ENCODE peak calls at places on chromosomes 2 and 18, in ten cellular contexts. One of them, this sample, is unnamed.

GRCh38 chr2:120436885-120437603 is 91.1 kb downstream of the INHBB start:
- DNase-seq in neuronal stem cell: no peak
- DNase-seq in fibroblast of lung: peak; percentile 29
- DNase-seq in sciatic nerve: no peak
- DNase-seq in nucleus accumbens: no peak
- DNase-seq in PC-9: peak; percentile 56
- DNase-seq in ureter: no peak
- DNase-seq in neural crest cell: no peak
- DNase-seq in NCI-H1417: peak; percentile 76
- DNase-seq in fibroblast of mammary gland: peak; percentile 46
- DNase-seq in this sample: no peak

GRCh38 chr2:231887756-231888155 is 38.4 kb downstream of the NPPC start:
- DNase-seq in neuronal stem cell: no peak
- DNase-seq in fibroblast of lung: no peak
- DNase-seq in sciatic nerve: no peak
- DNase-seq in nucleus accumbens: no peak
- DNase-seq in PC-9: no peak
- DNase-seq in ureter: no peak
- DNase-seq in neural crest cell: no peak
- DNase-seq in NCI-H1417: no peak
- DNase-seq in fibroblast of mammary gland: no peak
- DNase-seq in this sample: no peak

GRCh38 chr2:113692698-113693428 is 63.6 kb downstream of the SLC35F5 start:
- DNase-seq in neuronal stem cell: no peak
- DNase-seq in fibroblast of lung: no peak
- DNase-seq in sciatic nerve: no peak
- DNase-seq in nucleus accumbens: no peak
- DNase-seq in PC-9: no peak
- DNase-seq in ureter: no peak
- DNase-seq in neural crest cell: no peak
- DNase-seq in NCI-H1417: no peak
- DNase-seq in fibroblast of mammary gland: no peak
- DNase-seq in this sample: no peak

GRCh38 chr2:119517433-119517832 is 6.8 kb downstream of the SCTR start:
- DNase-seq in neuronal stem cell: peak; percentile 48
- DNase-seq in fibroblast of lung: peak; percentile 36
- DNase-seq in sciatic nerve: peak; percentile 66
- DNase-seq in nucleus accumbens: no peak
- DNase-seq in PC-9: peak; percentile 32
- DNase-seq in ureter: peak; percentile 60
- DNase-seq in neural crest cell: peak; percentile 60
- DNase-seq in NCI-H1417: peak; percentile 58
- DNase-seq in fibroblast of mammary gland: peak; percentile 47
- DNase-seq in this sample: no peak

GRCh38 chr2:44362207-44363015 is 664 bp downstream of the CAMKMT start:
- DNase-seq in neuronal stem cell: no peak
- DNase-seq in fibroblast of lung: peak; percentile 54
- DNase-seq in sciatic nerve: peak; percentile 64
- DNase-seq in nucleus accumbens: peak; percentile 72
- DNase-seq in PC-9: no peak
- DNase-seq in ureter: peak; percentile 47
- DNase-seq in neural crest cell: peak; percentile 20
- DNase-seq in NCI-H1417: peak; percentile 81
- DNase-seq in fibroblast of mammary gland: peak; percentile 52
- DNase-seq in this sample: no peak

GRCh38 chr2:127324635-127325034 is 30.7 kb upstream of the ERCC3 start:
- DNase-seq in neuronal stem cell: no peak
- DNase-seq in fibroblast of lung: peak; percentile 77
- DNase-seq in sciatic nerve: no peak
- DNase-seq in nucleus accumbens: no peak
- DNase-seq in PC-9: peak; percentile 14
- DNase-seq in ureter: no peak
- DNase-seq in neural crest cell: no peak
- DNase-seq in NCI-H1417: peak; percentile 40
- DNase-seq in fibroblast of mammary gland: peak; percentile 69
- DNase-seq in this sample: peak; percentile 5

GRCh38 chr2:111176388-111176787 is 55.7 kb downstream of the BCL2L11 start:
- DNase-seq in neuronal stem cell: no peak
- DNase-seq in fibroblast of lung: no peak
- DNase-seq in sciatic nerve: no peak
- DNase-seq in nucleus accumbens: no peak
- DNase-seq in PC-9: no peak
- DNase-seq in ureter: no peak
- DNase-seq in neural crest cell: no peak
- DNase-seq in NCI-H1417: no peak
- DNase-seq in fibroblast of mammary gland: no peak
- DNase-seq in this sample: no peak

GRCh38 chr2:206164261-206164862 is 4.7 kb downstream of the EEF1B2 start:
- DNase-seq in neuronal stem cell: peak; percentile 61
- DNase-seq in fibroblast of lung: peak; percentile 60
- DNase-seq in sciatic nerve: no peak
- DNase-seq in nucleus accumbens: no peak
- DNase-seq in PC-9: peak; percentile 20
- DNase-seq in ureter: peak; percentile 50
- DNase-seq in neural crest cell: peak; percentile 68
- DNase-seq in NCI-H1417: peak; percentile 70
- DNase-seq in fibroblast of mammary gland: peak; percentile 51
- DNase-seq in this sample: no peak

GRCh38 chr2:64401501-64401880 is 52.5 kb upstream of the LGALSL start:
- DNase-seq in neuronal stem cell: no peak
- DNase-seq in fibroblast of lung: no peak
- DNase-seq in sciatic nerve: no peak
- DNase-seq in nucleus accumbens: no peak
- DNase-seq in PC-9: no peak
- DNase-seq in ureter: no peak
- DNase-seq in neural crest cell: no peak
- DNase-seq in NCI-H1417: peak; percentile 80
- DNase-seq in fibroblast of mammary gland: no peak
- DNase-seq in this sample: no peak

GRCh38 chr2:114089636-114090325 is 199.9 kb downstream of the ACTR3 start:
- DNase-seq in neuronal stem cell: no peak
- DNase-seq in fibroblast of lung: no peak
- DNase-seq in sciatic nerve: no peak
- DNase-seq in nucleus accumbens: no peak
- DNase-seq in PC-9: no peak
- DNase-seq in ureter: no peak
- DNase-seq in neural crest cell: no peak
- DNase-seq in NCI-H1417: no peak
- DNase-seq in fibroblast of mammary gland: no peak
- DNase-seq in this sample: no peak

GRCh38 chr2:138276367-138276766 is 225.2 kb upstream of the SPOPL start:
- DNase-seq in neuronal stem cell: no peak
- DNase-seq in fibroblast of lung: no peak
- DNase-seq in sciatic nerve: no peak
- DNase-seq in nucleus accumbens: no peak
- DNase-seq in PC-9: no peak
- DNase-seq in ureter: no peak
- DNase-seq in neural crest cell: no peak
- DNase-seq in NCI-H1417: peak; percentile 40
- DNase-seq in fibroblast of mammary gland: no peak
- DNase-seq in this sample: no peak

GRCh38 chr18:22465859-22466602 is 48.3 kb upstream of the CTAGE1 start:
- DNase-seq in neuronal stem cell: no peak
- DNase-seq in fibroblast of lung: peak; percentile 95
- DNase-seq in sciatic nerve: no peak
- DNase-seq in nucleus accumbens: no peak
- DNase-seq in PC-9: peak; percentile 50
- DNase-seq in ureter: no peak
- DNase-seq in neural crest cell: no peak
- DNase-seq in NCI-H1417: no peak
- DNase-seq in fibroblast of mammary gland: peak; percentile 96
- DNase-seq in this sample: peak; percentile 96

GRCh38 chr2:227767830-227768229 is 22.1 kb downstream of the SCYGR8 start:
- DNase-seq in neuronal stem cell: no peak
- DNase-seq in fibroblast of lung: no peak
- DNase-seq in sciatic nerve: no peak
- DNase-seq in nucleus accumbens: no peak
- DNase-seq in PC-9: no peak
- DNase-seq in ureter: no peak
- DNase-seq in neural crest cell: no peak
- DNase-seq in NCI-H1417: no peak
- DNase-seq in fibroblast of mammary gland: no peak
- DNase-seq in this sample: no peak

GRCh38 chr2:154814856-154815255 is 116.4 kb downstream of the KCNJ3 start:
- DNase-seq in neuronal stem cell: no peak
- DNase-seq in fibroblast of lung: no peak
- DNase-seq in sciatic nerve: no peak
- DNase-seq in nucleus accumbens: no peak
- DNase-seq in PC-9: no peak
- DNase-seq in ureter: no peak
- DNase-seq in neural crest cell: no peak
- DNase-seq in NCI-H1417: peak; percentile 10
- DNase-seq in fibroblast of mammary gland: no peak
- DNase-seq in this sample: no peak

GRCh38 chr18:72601944-72602343 is 57.8 kb upstream of the CBLN2 start:
- DNase-seq in neuronal stem cell: no peak
- DNase-seq in fibroblast of lung: no peak
- DNase-seq in sciatic nerve: no peak
- DNase-seq in nucleus accumbens: no peak
- DNase-seq in PC-9: no peak
- DNase-seq in ureter: no peak
- DNase-seq in neural crest cell: no peak
- DNase-seq in NCI-H1417: no peak
- DNase-seq in fibroblast of mammary gland: no peak
- DNase-seq in this sample: no peak

GRCh38 chr2:181354626-181355025 is 102.6 kb upstream of the ITGA4 start:
- DNase-seq in neuronal stem cell: no peak
- DNase-seq in fibroblast of lung: peak; percentile 49
- DNase-seq in sciatic nerve: no peak
- DNase-seq in nucleus accumbens: no peak
- DNase-seq in PC-9: no peak
- DNase-seq in ureter: no peak
- DNase-seq in neural crest cell: no peak
- DNase-seq in NCI-H1417: no peak
- DNase-seq in fibroblast of mammary gland: peak; percentile 88
- DNase-seq in this sample: peak; percentile 38

GRCh38 chr2:57479994-57480393 is 566.6 kb upstream of the VRK2 start:
- DNase-seq in neuronal stem cell: no peak
- DNase-seq in fibroblast of lung: no peak
- DNase-seq in sciatic nerve: no peak
- DNase-seq in nucleus accumbens: no peak
- DNase-seq in PC-9: no peak
- DNase-seq in ureter: no peak
- DNase-seq in neural crest cell: no peak
- DNase-seq in NCI-H1417: no peak
- DNase-seq in fibroblast of mammary gland: no peak
- DNase-seq in this sample: peak; percentile 23

GRCh38 chr2:85577386-85578242 is at the start of gene VAMP8:
- DNase-seq in neuronal stem cell: no peak
- DNase-seq in fibroblast of lung: no peak
- DNase-seq in sciatic nerve: no peak
- DNase-seq in nucleus accumbens: no peak
- DNase-seq in PC-9: peak; percentile 79
- DNase-seq in ureter: peak; percentile 87
- DNase-seq in neural crest cell: no peak
- DNase-seq in NCI-H1417: no peak
- DNase-seq in fibroblast of mammary gland: no peak
- DNase-seq in this sample: peak; percentile 16

GRCh38 chr18:741931-742512 is 29.6 kb upstream of the ENOSF1 start:
- DNase-seq in neuronal stem cell: no peak
- DNase-seq in fibroblast of lung: peak; percentile 72
- DNase-seq in sciatic nerve: no peak
- DNase-seq in nucleus accumbens: no peak
- DNase-seq in PC-9: no peak
- DNase-seq in ureter: no peak
- DNase-seq in neural crest cell: no peak
- DNase-seq in NCI-H1417: peak; percentile 67
- DNase-seq in fibroblast of mammary gland: peak; percentile 64
- DNase-seq in this sample: no peak

GRCh38 chr18:58177886-58178470 is 134.0 kb downstream of the NEDD4L start:
- DNase-seq in neuronal stem cell: no peak
- DNase-seq in fibroblast of lung: peak; percentile 39
- DNase-seq in sciatic nerve: no peak
- DNase-seq in nucleus accumbens: no peak
- DNase-seq in PC-9: no peak
- DNase-seq in ureter: peak; percentile 14
- DNase-seq in neural crest cell: no peak
- DNase-seq in NCI-H1417: no peak
- DNase-seq in fibroblast of mammary gland: no peak
- DNase-seq in this sample: no peak

GRCh38 chr18:22424564-22424963 is 6.8 kb upstream of the CTAGE1 start:
- DNase-seq in neuronal stem cell: no peak
- DNase-seq in fibroblast of lung: peak; percentile 14
- DNase-seq in sciatic nerve: no peak
- DNase-seq in nucleus accumbens: no peak
- DNase-seq in PC-9: no peak
- DNase-seq in ureter: no peak
- DNase-seq in neural crest cell: no peak
- DNase-seq in NCI-H1417: no peak
- DNase-seq in fibroblast of mammary gland: no peak
- DNase-seq in this sample: no peak

GRCh38 chr2:37590119-37590571 is 81.3 kb downstream of the CDC42EP3 start:
- DNase-seq in neuronal stem cell: no peak
- DNase-seq in fibroblast of lung: peak; percentile 99
- DNase-seq in sciatic nerve: no peak
- DNase-seq in nucleus accumbens: no peak
- DNase-seq in PC-9: no peak
- DNase-seq in ureter: no peak
- DNase-seq in neural crest cell: no peak
- DNase-seq in NCI-H1417: no peak
- DNase-seq in fibroblast of mammary gland: peak; percentile 97
- DNase-seq in this sample: no peak

GRCh38 chr2:217804786-217805678 is 197.8 kb downstream of the TNS1 start:
- DNase-seq in neuronal stem cell: no peak
- DNase-seq in fibroblast of lung: peak; percentile 48
- DNase-seq in sciatic nerve: peak; percentile 48
- DNase-seq in nucleus accumbens: no peak
- DNase-seq in PC-9: no peak
- DNase-seq in ureter: no peak
- DNase-seq in neural crest cell: no peak
- DNase-seq in NCI-H1417: peak; percentile 5
- DNase-seq in fibroblast of mammary gland: no peak
- DNase-seq in this sample: no peak

GRCh38 chr2:27762951-27763906 is 8.3 kb upstream of the MRPL33 start:
- DNase-seq in neuronal stem cell: no peak
- DNase-seq in fibroblast of lung: peak; percentile 24
- DNase-seq in sciatic nerve: no peak
- DNase-seq in nucleus accumbens: no peak
- DNase-seq in PC-9: no peak
- DNase-seq in ureter: no peak
- DNase-seq in neural crest cell: no peak
- DNase-seq in NCI-H1417: no peak
- DNase-seq in fibroblast of mammary gland: no peak
- DNase-seq in this sample: no peak

GRCh38 chr18:9714832-9715343 is 6.8 kb downstream of the RAB31 start:
- DNase-seq in neuronal stem cell: no peak
- DNase-seq in fibroblast of lung: no peak
- DNase-seq in sciatic nerve: no peak
- DNase-seq in nucleus accumbens: no peak
- DNase-seq in PC-9: no peak
- DNase-seq in ureter: no peak
- DNase-seq in neural crest cell: no peak
- DNase-seq in NCI-H1417: no peak
- DNase-seq in fibroblast of mammary gland: no peak
- DNase-seq in this sample: no peak

GRCh38 chr2:37912056-37912455 is 13.0 kb upstream of the RMDN2 start:
- DNase-seq in neuronal stem cell: no peak
- DNase-seq in fibroblast of lung: peak; percentile 79
- DNase-seq in sciatic nerve: no peak
- DNase-seq in nucleus accumbens: no peak
- DNase-seq in PC-9: no peak
- DNase-seq in ureter: no peak
- DNase-seq in neural crest cell: no peak
- DNase-seq in NCI-H1417: no peak
- DNase-seq in fibroblast of mammary gland: peak; percentile 68
- DNase-seq in this sample: no peak

GRCh38 chr2:240906141-240906910 is at the start of gene CROCC2:
- DNase-seq in neuronal stem cell: no peak
- DNase-seq in fibroblast of lung: no peak
- DNase-seq in sciatic nerve: no peak
- DNase-seq in nucleus accumbens: no peak
- DNase-seq in PC-9: no peak
- DNase-seq in ureter: no peak
- DNase-seq in neural crest cell: no peak
- DNase-seq in NCI-H1417: peak; percentile 87
- DNase-seq in fibroblast of mammary gland: no peak
- DNase-seq in this sample: no peak